ENCODE peak calls at places on chromosome 7, in six cellular contexts. C is iPS-NIHi11; N is neural crest cell; I is K562; A is colonic mucosa; Z is CD8-positive, alpha-beta memory T cell. W is an unnamed sample.

GRCh38 chr7:41574377-41574776 is 128.5 kb downstream of the INHBA start:
- DNase-seq in C (no peak), N (no peak), I (no peak), A (no peak), Z (no peak), W (no peak)

GRCh38 chr7:26151096-26151495 is 902 bp upstream of the NFE2L3 start:
- DNase-seq in C (no peak), N (no peak), I (no peak), A (no peak), Z (no peak), W (no peak)

GRCh38 chr7:78225534-78225933 is 427.0 kb downstream of the PHTF2 start:
- DNase-seq in C (no peak), N (no peak), I (no peak), A (no peak), Z (no peak), W (no peak)

GRCh38 chr7:115009736-115010435 is 88.0 kb downstream of the MDFIC start:
- DNase-seq in C (no peak), N (no peak), I (no peak), A (peak; percentile 42), Z (no peak), W (no peak)

GRCh38 chr7:18508441-18509427 is 13.2 kb downstream of the HDAC9 start:
- DNase-seq in C (peak; percentile 36), N (no peak), I (no peak), A (no peak), Z (no peak), W (no peak)

GRCh38 chr7:139762886-139763285 is 14.9 kb downstream of the HIPK2 start:
- DNase-seq in C (no peak), N (no peak), I (no peak), A (no peak), Z (no peak), W (no peak)

GRCh38 chr7:137475966-137476365 is 132.4 kb upstream of the PTN start:
- DNase-seq in C (no peak), N (no peak), I (no peak), A (no peak), Z (no peak), W (no peak)

GRCh38 chr7:44631458-44632115 is 25.2 kb downstream of the OGDH start:
- DNase-seq in C (no peak), N (no peak), I (no peak), A (no peak), Z (peak; percentile 42), W (no peak)

GRCh38 chr7:44486693-44487092 is 3.8 kb downstream of the NUDCD3 start:
- DNase-seq in C (no peak), N (no peak), I (no peak), A (peak; percentile 40), Z (no peak), W (no peak)

GRCh38 chr7:50739744-50740455 is 42.8 kb downstream of the GRB10 start:
- DNase-seq in C (no peak), N (no peak), I (no peak), A (no peak), Z (peak; percentile 52), W (no peak)

GRCh38 chr7:45695249-45695995 is 121.3 kb downstream of the ADCY1 start:
- DNase-seq in C (no peak), N (no peak), I (no peak), A (peak; percentile 15), Z (no peak), W (no peak)

GRCh38 chr7:35792472-35793224 is 8.2 kb upstream of the SEPTIN7 start:
- DNase-seq in C (no peak), N (no peak), I (no peak), A (no peak), Z (no peak), W (no peak)

GRCh38 chr7:120360918-120361317 is 87.9 kb downstream of the KCND2 start:
- DNase-seq in C (no peak), N (no peak), I (no peak), A (no peak), Z (no peak), W (no peak)

GRCh38 chr7:43753401-43753800 is 5.1 kb upstream of the BLVRA start:
- DNase-seq in C (no peak), N (no peak), I (no peak), A (no peak), Z (no peak), W (no peak)

GRCh38 chr7:143479055-143479766 is 1.5 kb downstream of the TAS2R41 start:
- DNase-seq in C (no peak), N (no peak), I (no peak), A (no peak), Z (no peak), W (no peak)

GRCh38 chr7:66185680-66186187 is 19.4 kb upstream of the TPST1 start:
- DNase-seq in C (no peak), N (no peak), I (no peak), A (no peak), Z (no peak), W (no peak)

GRCh38 chr7:19455508-19456132 is 253.2 kb downstream of the POLR1F start:
- DNase-seq in C (no peak), N (no peak), I (no peak), A (no peak), Z (no peak), W (no peak)

GRCh38 chr7:84196007-84196551 is 1.5 kb upstream of the SEMA3A start:
- DNase-seq in C (no peak), N (no peak), I (no peak), A (no peak), Z (no peak), W (no peak)

GRCh38 chr7:20952891-20953290 is 166.2 kb upstream of the SP8 start:
- DNase-seq in C (no peak), N (no peak), I (no peak), A (no peak), Z (no peak), W (no peak)

GRCh38 chr7:108630002-108630401 is 60.3 kb downstream of the DNAJB9 start:
- DNase-seq in C (no peak), N (no peak), I (no peak), A (peak; percentile 18), Z (no peak), W (no peak)

GRCh38 chr7:80482938-80483337 is 28.9 kb downstream of the GNAT3 start:
- DNase-seq in C (no peak), N (no peak), I (no peak), A (no peak), Z (no peak), W (no peak)

GRCh38 chr7:74069086-74069541 is 14.5 kb upstream of the LIMK1 start:
- DNase-seq in C (peak; percentile 1), N (no peak), I (peak; percentile 14), A (no peak), Z (no peak), W (no peak)

GRCh38 chr7:134660961-134661376 is 14.3 kb downstream of the BPGM start:
- DNase-seq in C (no peak), N (no peak), I (no peak), A (no peak), Z (no peak), W (no peak)

GRCh38 chr7:47357863-47358262 is 224.0 kb downstream of the TNS3 start:
- DNase-seq in C (no peak), N (no peak), I (no peak), A (no peak), Z (no peak), W (no peak)

GRCh38 chr7:29995652-29996051 is 6.1 kb upstream of the SCRN1 start:
- DNase-seq in C (no peak), N (no peak), I (no peak), A (no peak), Z (no peak), W (no peak)

GRCh38 chr7:30845426-30846135 is 66.1 kb upstream of the AQP1 start:
- DNase-seq in C (no peak), N (no peak), I (no peak), A (no peak), Z (no peak), W (no peak)

GRCh38 chr7:117041822-117042221 is 88.5 kb downstream of the ST7 start:
- DNase-seq in C (no peak), N (no peak), I (no peak), A (no peak), Z (no peak), W (no peak)

GRCh38 chr7:99446096-99446495 is 7.4 kb downstream of the CPSF4 start:
- DNase-seq in C (no peak), N (no peak), I (no peak), A (no peak), Z (no peak), W (no peak)

GRCh38 chr7:1228535-1229333 is 3.9 kb upstream of the UNCX start:
- DNase-seq in C (no peak), N (no peak), I (no peak), A (no peak), Z (no peak), W (no peak)

GRCh38 chr7:76173566-76174205 is 28.0 kb upstream of the SRRM3 start:
- DNase-seq in C (no peak), N (no peak), I (no peak), A (no peak), Z (no peak), W (no peak)

GRCh38 chr7:113519447-113519846 is 399.4 kb downstream of the PPP1R3A start:
- DNase-seq in C (no peak), N (no peak), I (no peak), A (no peak), Z (no peak), W (no peak)

GRCh38 chr7:80231719-80232118 is 97.1 kb downstream of the GNAI1 start:
- DNase-seq in C (no peak), N (no peak), I (no peak), A (no peak), Z (no peak), W (no peak)

GRCh38 chr7:47040795-47041194 is 541.1 kb downstream of the TNS3 start:
- DNase-seq in C (no peak), N (no peak), I (no peak), A (no peak), Z (no peak), W (peak; percentile 10)

GRCh38 chr7:150876817-150877526 is 24.7 kb downstream of the AOC1 start:
- DNase-seq in C (peak; percentile 95), N (peak; percentile 54), I (peak; percentile 96), A (peak; percentile 77), Z (peak; percentile 17), W (peak; percentile 67)

GRCh38 chr7:121561717-121562116 is 165.6 kb upstream of the FAM3C start:
- DNase-seq in C (no peak), N (no peak), I (no peak), A (no peak), Z (no peak), W (no peak)

GRCh38 chr7:4265676-4266075 is 416.4 kb upstream of the FOXK1 start:
- DNase-seq in C (no peak), N (no peak), I (no peak), A (peak; percentile 15), Z (no peak), W (no peak)

GRCh38 chr7:157204134-157204533 is 65.4 kb downstream of the UBE3C start:
- DNase-seq in C (no peak), N (no peak), I (no peak), A (no peak), Z (no peak), W (no peak)

GRCh38 chr7:76423666-76424412 is 911 bp upstream of the ZP3 start:
- DNase-seq in C (no peak), N (no peak), I (no peak), A (no peak), Z (no peak), W (peak; percentile 34)

W was measured in nephron progenitor cell.